ENCODE peak calls at places on chromosomes 11 and 22, in seven cellular contexts. H is left lobe of liver; O is GM10248; C is effector CD4-positive, alpha-beta T cell; M is GM19239; D is Daoy; E is AG08395. G is an unnamed sample.

GRCh38 chr11:8283510-8284272 is 20.0 kb upstream of the LMO1 start:
- DNase-seq in H (peak; percentile 35), O (no peak), C (no peak), M (no peak), D (no peak), E (no peak), G (no peak)

GRCh38 chr11:65536412-65537295 is 11.8 kb downstream of the SCYL1 start:
- DNase-seq in H (no peak), O (no peak), C (no peak), M (no peak), D (no peak), E (no peak), G (no peak)

GRCh38 chr11:108218912-108219783 is 3.3 kb downstream of the NPAT start:
- DNase-seq in H (no peak), O (no peak), C (no peak), M (no peak), D (no peak), E (no peak), G (no peak)

GRCh38 chr22:31998784-31999435 is 44.2 kb upstream of the SLC5A1 start:
- DNase-seq in H (no peak), O (no peak), C (no peak), M (no peak), D (no peak), E (no peak), G (no peak)

GRCh38 chr11:14687456-14687855 is 43.9 kb downstream of the PDE3B start:
- DNase-seq in H (no peak), O (no peak), C (no peak), M (no peak), D (no peak), E (no peak), G (no peak)

GRCh38 chr11:74326665-74327064 is 15.2 kb upstream of the P4HA3 start:
- DNase-seq in H (no peak), O (no peak), C (no peak), M (no peak), D (no peak), E (no peak), G (no peak)

GRCh38 chr22:47727656-47728055 is 965.2 kb downstream of the TBC1D22A start:
- DNase-seq in H (no peak), O (no peak), C (no peak), M (no peak), D (no peak), E (no peak), G (no peak)

GRCh38 chr11:96098511-96099241 is 174.8 kb upstream of the MTMR2 start:
- DNase-seq in H (no peak), O (no peak), C (no peak), M (no peak), D (peak; percentile 8), E (no peak), G (no peak)

GRCh38 chr22:40817737-40818136 is 1.4 kb downstream of the SLC25A17 start:
- DNase-seq in H (no peak), O (peak; percentile 45), C (no peak), M (no peak), D (no peak), E (no peak), G (no peak)

GRCh38 chr11:1341928-1342524 is 32.6 kb upstream of the TOLLIP start:
- DNase-seq in H (peak; percentile 19), O (no peak), C (no peak), M (no peak), D (peak; percentile 37), E (peak; percentile 8), G (no peak)

GRCh38 chr11:130101661-130102060 is 32.0 kb downstream of the APLP2 start:
- DNase-seq in H (no peak), O (no peak), C (no peak), M (no peak), D (no peak), E (no peak), G (no peak)

GRCh38 chr11:10382518-10382917 is 72.5 kb upstream of the AMPD3 start:
- DNase-seq in H (peak; percentile 19), O (no peak), C (no peak), M (no peak), D (peak; percentile 55), E (no peak), G (peak; percentile 63)

GRCh38 chr11:130786987-130787688 is 129.1 kb downstream of the SNX19 start:
- DNase-seq in H (no peak), O (no peak), C (no peak), M (no peak), D (peak; percentile 85), E (no peak), G (no peak)

GRCh38 chr11:31397239-31397834 is 27.7 kb downstream of the DNAJC24 start:
- DNase-seq in H (no peak), O (peak; percentile 21), C (no peak), M (peak; percentile 1), D (no peak), E (peak; percentile 28), G (no peak)

GRCh38 chr11:85682330-85683305 is 3.4 kb downstream of the CCDC89 start:
- DNase-seq in H (peak; percentile 58), O (peak; percentile 87), C (peak; percentile 21), M (no peak), D (peak; percentile 76), E (peak; percentile 76), G (no peak)

GRCh38 chr11:93089474-93090102 is 108.2 kb downstream of the SLC36A4 start:
- DNase-seq in H (no peak), O (peak; percentile 14), C (no peak), M (no peak), D (peak; percentile 14), E (peak; percentile 40), G (peak; percentile 52)

GRCh38 chr22:42757475-42757874 is 36.8 kb upstream of the A4GALT start:
- DNase-seq in H (no peak), O (no peak), C (no peak), M (no peak), D (no peak), E (no peak), G (no peak)

GRCh38 chr22:29621761-29622526 is 18.5 kb downstream of the NF2 start:
- DNase-seq in H (no peak), O (no peak), C (no peak), M (no peak), D (peak; percentile 92), E (peak; percentile 82), G (peak; percentile 91)

GRCh38 chr11:76835928-76836612 is 24.6 kb upstream of the ACER3 start:
- DNase-seq in H (no peak), O (no peak), C (no peak), M (no peak), D (peak; percentile 62), E (peak; percentile 89), G (no peak)

G was measured in HCT116.